ENCODE peak calls at places on chromosomes 7 and 10, in six cellular contexts. U, V, E, C, L and M are unnamed samples.

GRCh38 chr7:1181591-1181990 is 21.6 kb upstream of the ZFAND2A start:
- DNase-seq in C (no peak), V (no peak), E (no peak), L (no peak), U (no peak), M (no peak)

GRCh38 chr10:33337335-33337854 is 2.9 kb upstream of the NRP1 start:
- DNase-seq in E (no peak), L (no peak), V (no peak), U (peak; percentile 86), C (no peak), M (no peak)

GRCh38 chr7:125668321-125668993 is 738.8 kb upstream of the POT1 start:
- DNase-seq in V (no peak), E (no peak), C (no peak), L (no peak), U (no peak), M (no peak)

GRCh38 chr7:320297-320696 is 30.3 kb downstream of the FOXL3 start:
- DNase-seq in U (no peak), E (no peak), V (no peak), C (peak; percentile 33), L (no peak), M (no peak)

GRCh38 chr7:1537631-1538412 is 7.3 kb downstream of the MAFK start:
- DNase-seq in C (peak; percentile 78), L (peak; percentile 88), U (peak; percentile 96), V (peak; percentile 83), E (no peak), M (no peak)

GRCh38 chr10:132461683-132462231 is 64.8 kb downstream of the PWWP2B start:
- DNase-seq in L (no peak), C (peak; percentile 63), V (no peak), U (no peak), E (no peak), M (no peak)

GRCh38 chr10:86850481-86850880 is 94.1 kb downstream of the BMPR1A start:
- DNase-seq in V (no peak), E (no peak), C (no peak), L (no peak), U (no peak), M (no peak)

GRCh38 chr10:86649471-86650150 is 4.7 kb upstream of the OPN4 start:
- DNase-seq in V (no peak), L (no peak), U (no peak), C (peak; percentile 64), E (no peak), M (no peak)

GRCh38 chr7:101708223-101708622 is 79.1 kb upstream of the MYL10 start:
- DNase-seq in C (no peak), V (no peak), U (no peak), E (no peak), L (no peak), M (no peak)

GRCh38 chr10:4512557-4513286 is 313.3 kb upstream of the AKR1E2 start:
- DNase-seq in E (no peak), L (no peak), U (peak; percentile 90), C (no peak), V (peak; percentile 48), M (peak; percentile 4)

GRCh38 chr10:90193240-90193985 is 492.0 kb downstream of the KIF20B start:
- DNase-seq in L (no peak), C (no peak), V (no peak), U (peak; percentile 89), E (no peak), M (no peak)

GRCh38 chr7:90551036-90551435 is 45.1 kb upstream of the CDK14 start:
- DNase-seq in V (peak; percentile 7), E (no peak), U (no peak), C (no peak), L (no peak), M (no peak)

GRCh38 chr7:5455175-5455574 is 31.5 kb upstream of the TNRC18 start:
- DNase-seq in E (no peak), V (no peak), U (no peak), C (no peak), L (no peak), M (no peak)

GRCh38 chr7:8217200-8218068 is 44.5 kb downstream of the ICA1 start:
- DNase-seq in L (no peak), C (no peak), U (peak; percentile 85), E (no peak), V (peak; percentile 90), M (peak; percentile 85)

GRCh38 chr10:58424176-58424575 is 39.0 kb downstream of the TFAM start:
- DNase-seq in U (no peak), E (no peak), L (no peak), C (no peak), V (no peak), M (no peak)

GRCh38 chr7:2880882-2881281 is 36.8 kb upstream of the GNA12 start:
- DNase-seq in V (no peak), E (no peak), L (no peak), C (no peak), U (no peak), M (no peak)

GRCh38 chr7:108522780-108523179 is 3.2 kb downstream of the PNPLA8 start:
- DNase-seq in L (no peak), U (no peak), C (no peak), V (no peak), E (no peak), M (no peak)

GRCh38 chr7:154862153-154862791 is 140.7 kb downstream of the PAXIP1 start:
- DNase-seq in C (no peak), V (no peak), E (no peak), L (no peak), U (no peak), M (peak; percentile 18)

GRCh38 chr7:21365866-21366624 is 61.8 kb upstream of the SP4 start:
- DNase-seq in C (no peak), U (peak; percentile 38), V (no peak), L (no peak), E (no peak), M (no peak)

GRCh38 chr10:6269953-6270867 is 67.5 kb downstream of the PFKFB3 start:
- DNase-seq in U (no peak), L (no peak), C (peak; percentile 84), E (peak; percentile 47), V (no peak), M (peak; percentile 16)

GRCh38 chr7:29989257-29989995 is at the start of gene SCRN1:
- DNase-seq in C (peak; percentile 88), U (peak; percentile 37), E (peak; percentile 6), V (peak; percentile 80), L (no peak), M (peak; percentile 81)

GRCh38 chr7:78529392-78529791 is 730.8 kb downstream of the PHTF2 start:
- DNase-seq in E (no peak), U (no peak), L (no peak), C (no peak), V (no peak), M (no peak)

GRCh38 chr7:141045842-141046630 is 27.8 kb upstream of the TMEM178B start:
- DNase-seq in L (no peak), V (no peak), E (no peak), U (no peak), C (no peak), M (no peak)

GRCh38 chr7:105352018-105352612 is 36.6 kb downstream of the SRPK2 start:
- DNase-seq in C (peak; percentile 87), U (peak; percentile 95), E (peak; percentile 39), L (peak; percentile 42), V (no peak), M (peak; percentile 72)

GRCh38 chr10:74738543-74738942 is 87.9 kb upstream of the KAT6B start:
- DNase-seq in U (no peak), E (no peak), V (no peak), L (no peak), C (no peak), M (peak; percentile 25)

GRCh38 chr7:131934452-131934851 is 378.0 kb upstream of the PODXL start:
- DNase-seq in U (no peak), E (no peak), C (no peak), L (no peak), V (no peak), M (no peak)

GRCh38 chr7:80967536-80968297 is 48.9 kb upstream of the SEMA3C start:
- DNase-seq in C (no peak), E (no peak), L (no peak), V (no peak), U (no peak), M (no peak)

GRCh38 chr10:104688251-104688650 is 47.2 kb downstream of the SORCS3 start:
- DNase-seq in E (no peak), L (no peak), V (peak; percentile 7), U (no peak), C (no peak), M (no peak)

DNA sequence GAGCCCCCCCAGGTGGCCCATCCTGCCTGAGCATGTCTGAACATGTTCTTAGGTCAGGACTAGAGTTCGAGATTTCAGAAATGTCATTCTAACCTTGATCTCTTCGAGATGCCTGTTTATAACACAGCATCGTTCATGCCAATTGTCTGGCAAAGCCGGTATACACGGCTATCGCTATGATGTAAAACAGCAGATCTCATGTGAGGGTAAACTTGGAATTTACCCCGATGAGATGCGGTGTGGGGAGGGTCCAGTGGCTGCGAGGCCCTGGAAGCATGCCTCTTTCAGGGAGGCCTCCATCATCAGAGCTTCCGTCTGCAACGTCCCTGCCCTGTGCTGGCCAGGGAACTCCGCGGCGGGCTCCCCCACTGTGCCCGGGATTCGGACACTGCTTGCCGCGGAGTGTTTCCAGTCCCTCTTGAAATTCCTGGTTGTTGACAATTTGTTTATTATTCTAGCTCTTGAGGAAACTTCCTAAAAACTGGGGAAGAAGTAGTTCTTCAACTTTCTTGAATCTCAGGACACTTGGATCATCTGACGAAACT is 168.6 kb upstream of the RHEB start:
- DNase-seq in E (no peak), L (no peak), C (peak; percentile 48), V (no peak), U (no peak), M (no peak)
- H3K4me1 ChIP-seq in E (no peaks in the 10 kb centered on the region), L (no peaks in the 10 kb centered on the region), C (no peaks in the 10 kb centered on the region), V (no peaks in the 10 kb centered on the region), U (peaks cover 16% of the 10 kb centered on the region), M (no peaks in the 10 kb centered on the region)

DNA sequence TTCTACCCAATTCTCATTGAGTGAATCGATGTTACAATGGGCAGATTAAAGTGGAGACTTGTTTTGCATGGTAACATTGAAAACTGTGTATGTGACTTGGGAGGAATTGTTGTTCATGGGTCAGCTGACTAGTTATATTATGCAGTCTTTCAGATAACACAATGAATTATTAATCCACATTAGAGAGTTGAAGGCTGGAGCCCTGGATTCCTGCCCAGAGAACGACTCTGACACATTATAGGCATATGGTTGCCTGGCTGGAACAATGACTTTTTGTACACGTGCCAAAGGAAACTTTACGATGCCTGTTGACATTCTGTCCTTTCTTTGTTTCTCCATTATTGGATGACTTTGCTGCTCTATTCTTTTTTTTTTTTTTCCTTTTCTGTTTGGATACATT is 52.3 kb upstream of the TMEM229A start:
- DNase-seq in E (no peak), L (no peak), C (no peak), U (peak; percentile 88), V (no peak), M (no peak)
- H3K27ac ChIP-seq in E (no peak overlapping the region), L (no peak overlapping the region), C (no peak overlapping the region), U (no peak overlapping the region), V (no peak overlapping the region), M (no peak overlapping the region)

DNA sequence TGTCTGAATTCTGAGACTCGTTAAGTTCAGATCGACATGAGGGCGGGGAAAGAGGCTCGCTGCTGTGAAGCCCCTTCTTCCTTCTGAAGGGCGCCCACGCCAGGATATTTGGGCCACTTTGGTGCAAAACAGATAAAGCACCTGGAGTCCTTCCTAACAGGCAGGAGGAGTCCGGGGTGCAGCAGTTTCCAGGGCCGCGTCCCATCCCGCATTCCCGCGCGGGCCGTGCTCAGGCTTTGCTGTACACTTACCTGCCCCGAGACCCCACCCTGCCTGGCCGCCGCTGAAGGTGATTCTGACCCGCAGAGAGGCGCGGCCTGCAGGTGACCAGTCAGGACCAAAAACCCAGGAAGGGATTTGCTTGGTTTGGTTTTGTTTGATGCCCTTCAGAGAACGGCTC is 454.6 kb downstream of the PTPRN2 start:
- DNase-seq in V (no peak), C (peak; percentile 72), U (no peak), E (no peak), L (no peak), M (no peak)
- H3K4me1 ChIP-seq in V (no peaks in the 10 kb centered on the region), C (no peaks in the 10 kb centered on the region), U (no peaks in the 10 kb centered on the region), E (no peaks in the 10 kb centered on the region), L (no peaks in the 10 kb centered on the region), M (no peaks in the 10 kb centered on the region)

GRCh38 chr10:88990528-88991160 is at the start of gene FAS:
- DNase-seq in U (peak; percentile 73), C (peak; percentile 94), V (peak; percentile 55), E (peak; percentile 65), L (peak; percentile 75), M (peak; percentile 82)
- H3K27ac ChIP-seq in U (peak within 1 kb of the TSS; percentile 92), C (peak within 1 kb of the TSS; percentile 98), V (peak within 1 kb of the TSS; percentile 1), E (peak within 1 kb of the TSS; percentile 52), L (peak within 1 kb of the TSS; percentile 99), M (peak within 1 kb of the TSS; percentile 50)